ENCODE peak calls at places on chromosomes 2 and 18, in eight cellular contexts. One of them, this sample, is unnamed.

GRCh38 chr2:210086292-210086691 is 83.9 kb downstream of the RPE start:
- DNase-seq in AG09319: no peak
- DNase-seq in PC-9: no peak
- DNase-seq in HFF-Myc: no peak
- DNase-seq in MCF 10A: peak; percentile 28
- DNase-seq in AG10803: peak; percentile 12
- DNase-seq in AG09309: no peak
- DNase-seq in transverse colon: no peak
- DNase-seq in this sample: no peak

GRCh38 chr2:171547256-171547655 is 25.0 kb downstream of the CYBRD1 start:
- DNase-seq in AG09319: no peak
- DNase-seq in PC-9: no peak
- DNase-seq in HFF-Myc: no peak
- DNase-seq in MCF 10A: no peak
- DNase-seq in AG10803: no peak
- DNase-seq in AG09309: no peak
- DNase-seq in transverse colon: no peak
- DNase-seq in this sample: no peak

GRCh38 chr18:58567453-58568196 is 61.3 kb downstream of the ALPK2 start:
- DNase-seq in AG09319: peak; percentile 93
- DNase-seq in PC-9: no peak
- DNase-seq in HFF-Myc: peak; percentile 98
- DNase-seq in MCF 10A: peak; percentile 96
- DNase-seq in AG10803: peak; percentile 97
- DNase-seq in AG09309: peak; percentile 92
- DNase-seq in transverse colon: no peak
- DNase-seq in this sample: no peak

GRCh38 chr2:17401096-17401495 is 117.1 kb downstream of the RAD51AP2 start:
- DNase-seq in AG09319: no peak
- DNase-seq in PC-9: no peak
- DNase-seq in HFF-Myc: no peak
- DNase-seq in MCF 10A: no peak
- DNase-seq in AG10803: no peak
- DNase-seq in AG09309: no peak
- DNase-seq in transverse colon: no peak
- DNase-seq in this sample: no peak

GRCh38 chr2:141692829-141693228 is 438.0 kb downstream of the LRP1B start:
- DNase-seq in AG09319: no peak
- DNase-seq in PC-9: no peak
- DNase-seq in HFF-Myc: no peak
- DNase-seq in MCF 10A: no peak
- DNase-seq in AG10803: no peak
- DNase-seq in AG09309: no peak
- DNase-seq in transverse colon: no peak
- DNase-seq in this sample: no peak

GRCh38 chr2:25072606-25073005 is 30.7 kb downstream of the EFR3B start:
- DNase-seq in AG09319: no peak
- DNase-seq in PC-9: no peak
- DNase-seq in HFF-Myc: no peak
- DNase-seq in MCF 10A: no peak
- DNase-seq in AG10803: no peak
- DNase-seq in AG09309: no peak
- DNase-seq in transverse colon: no peak
- DNase-seq in this sample: no peak

GRCh38 chr2:49021170-49021743 is 133.1 kb downstream of the FSHR start:
- DNase-seq in AG09319: no peak
- DNase-seq in PC-9: no peak
- DNase-seq in HFF-Myc: no peak
- DNase-seq in MCF 10A: no peak
- DNase-seq in AG10803: no peak
- DNase-seq in AG09309: no peak
- DNase-seq in transverse colon: no peak
- DNase-seq in this sample: no peak

GRCh38 chr2:99637157-99637697 is 147.4 kb upstream of the REV1 start:
- DNase-seq in AG09319: no peak
- DNase-seq in PC-9: no peak
- DNase-seq in HFF-Myc: no peak
- DNase-seq in MCF 10A: no peak
- DNase-seq in AG10803: no peak
- DNase-seq in AG09309: no peak
- DNase-seq in transverse colon: no peak
- DNase-seq in this sample: no peak

GRCh38 chr2:23460228-23460627 is 75.2 kb downstream of the KLHL29 start:
- DNase-seq in AG09319: no peak
- DNase-seq in PC-9: no peak
- DNase-seq in HFF-Myc: no peak
- DNase-seq in MCF 10A: peak; percentile 50
- DNase-seq in AG10803: peak; percentile 27
- DNase-seq in AG09309: no peak
- DNase-seq in transverse colon: no peak
- DNase-seq in this sample: no peak

GRCh38 chr18:21047116-21047515 is 64.5 kb downstream of the ROCK1 start:
- DNase-seq in AG09319: no peak
- DNase-seq in PC-9: no peak
- DNase-seq in HFF-Myc: no peak
- DNase-seq in MCF 10A: no peak
- DNase-seq in AG10803: no peak
- DNase-seq in AG09309: no peak
- DNase-seq in transverse colon: no peak
- DNase-seq in this sample: no peak

GRCh38 chr2:180336550-180336949 is 329.5 kb upstream of the CWC22 start:
- DNase-seq in AG09319: no peak
- DNase-seq in PC-9: no peak
- DNase-seq in HFF-Myc: no peak
- DNase-seq in MCF 10A: no peak
- DNase-seq in AG10803: no peak
- DNase-seq in AG09309: no peak
- DNase-seq in transverse colon: no peak
- DNase-seq in this sample: no peak

GRCh38 chr2:233435436-233436190 is 81.3 kb downstream of the DGKD start:
- DNase-seq in AG09319: no peak
- DNase-seq in PC-9: no peak
- DNase-seq in HFF-Myc: no peak
- DNase-seq in MCF 10A: no peak
- DNase-seq in AG10803: no peak
- DNase-seq in AG09309: no peak
- DNase-seq in transverse colon: no peak
- DNase-seq in this sample: peak; percentile 8

GRCh38 chr18:75462178-75462832 is 34.8 kb upstream of the SMIM21 start:
- DNase-seq in AG09319: no peak
- DNase-seq in PC-9: no peak
- DNase-seq in HFF-Myc: no peak
- DNase-seq in MCF 10A: no peak
- DNase-seq in AG10803: no peak
- DNase-seq in AG09309: no peak
- DNase-seq in transverse colon: no peak
- DNase-seq in this sample: no peak

GRCh38 chr2:75481041-75481836 is 79.5 kb downstream of the EVA1A start:
- DNase-seq in AG09319: no peak
- DNase-seq in PC-9: no peak
- DNase-seq in HFF-Myc: peak; percentile 44
- DNase-seq in MCF 10A: peak; percentile 18
- DNase-seq in AG10803: peak; percentile 53
- DNase-seq in AG09309: no peak
- DNase-seq in transverse colon: no peak
- DNase-seq in this sample: no peak
- TF ChIP-seq CTCF in AG09319: peak; percentile 45
- TF ChIP-seq CTCF in PC-9: peak; percentile 54
- TF ChIP-seq CTCF in HFF-Myc: peak; percentile 54
- TF ChIP-seq CTCF in MCF 10A: no peak
- TF ChIP-seq CTCF in AG10803: peak; percentile 54
- TF ChIP-seq CTCF in AG09309: peak; percentile 57
- TF ChIP-seq CTCF in transverse colon: no peak
- TF ChIP-seq CTCF in this sample: no peak

DNA sequence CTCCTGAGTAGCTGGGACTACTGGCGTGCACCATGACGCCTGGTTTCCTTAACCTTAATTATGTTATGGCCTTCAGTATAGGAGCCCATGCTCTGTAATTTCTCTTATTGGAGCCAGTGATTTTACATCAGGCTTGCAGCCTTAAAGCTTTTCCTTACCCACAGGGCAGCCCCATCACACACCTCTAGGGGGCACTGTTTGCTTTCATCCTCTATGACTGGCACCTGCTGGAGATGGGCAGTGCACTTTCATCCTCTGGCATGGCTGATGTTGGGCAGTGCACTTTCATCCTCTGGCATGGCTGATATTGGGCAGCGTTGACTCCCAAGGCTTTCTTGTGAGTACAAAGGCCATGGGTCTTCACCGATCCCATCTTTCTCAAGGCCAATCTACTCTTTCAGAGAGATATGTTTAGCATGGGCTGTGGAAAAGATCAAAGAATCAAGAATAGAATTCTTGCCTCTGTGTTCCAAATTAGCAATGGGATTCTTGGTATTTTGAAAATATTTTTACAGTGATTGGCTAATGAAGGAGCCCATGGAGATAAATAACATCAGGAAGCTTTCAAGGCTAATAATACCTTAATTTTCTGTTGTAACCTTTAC is 80.7 kb upstream of the MEX3C start:
- DNase-seq in AG09319: no peak
- DNase-seq in PC-9: peak; percentile 35
- DNase-seq in HFF-Myc: peak; percentile 7
- DNase-seq in MCF 10A: peak; percentile 87
- DNase-seq in AG10803: no peak
- DNase-seq in AG09309: no peak
- DNase-seq in transverse colon: peak; percentile 21
- DNase-seq in this sample: no peak
- TF ChIP-seq CTCF in AG09319: peak; percentile 14
- TF ChIP-seq CTCF in PC-9: peak; percentile 86
- TF ChIP-seq CTCF in HFF-Myc: peak; percentile 65
- TF ChIP-seq CTCF in MCF 10A: peak; percentile 87
- TF ChIP-seq CTCF in AG10803: peak; percentile 24
- TF ChIP-seq CTCF in AG09309: peak; percentile 24
- TF ChIP-seq CTCF in transverse colon: peak; percentile 14
- TF ChIP-seq CTCF in this sample: no peak

GRCh38 chr2:201675454-201675853 is 23.0 kb downstream of the MPP4 start:
- DNase-seq in AG09319: no peak
- DNase-seq in PC-9: no peak
- DNase-seq in HFF-Myc: no peak
- DNase-seq in MCF 10A: no peak
- DNase-seq in AG10803: no peak
- DNase-seq in AG09309: no peak
- DNase-seq in transverse colon: no peak
- DNase-seq in this sample: no peak

GRCh38 chr2:201669865-201670264 is 26.6 kb upstream of the TMEM237 start:
- DNase-seq in AG09319: no peak
- DNase-seq in PC-9: no peak
- DNase-seq in HFF-Myc: no peak
- DNase-seq in MCF 10A: no peak
- DNase-seq in AG10803: no peak
- DNase-seq in AG09309: no peak
- DNase-seq in transverse colon: no peak
- DNase-seq in this sample: no peak

GRCh38 chr2:201678442-201678841 is 20.0 kb downstream of the MPP4 start:
- DNase-seq in AG09319: no peak
- DNase-seq in PC-9: no peak
- DNase-seq in HFF-Myc: no peak
- DNase-seq in MCF 10A: no peak
- DNase-seq in AG10803: no peak
- DNase-seq in AG09309: no peak
- DNase-seq in transverse colon: no peak
- DNase-seq in this sample: no peak

GRCh38 chr2:201674794-201675193 is 23.6 kb downstream of the MPP4 start:
- DNase-seq in AG09319: no peak
- DNase-seq in PC-9: no peak
- DNase-seq in HFF-Myc: no peak
- DNase-seq in MCF 10A: no peak
- DNase-seq in AG10803: no peak
- DNase-seq in AG09309: no peak
- DNase-seq in transverse colon: no peak
- DNase-seq in this sample: no peak

DNA sequence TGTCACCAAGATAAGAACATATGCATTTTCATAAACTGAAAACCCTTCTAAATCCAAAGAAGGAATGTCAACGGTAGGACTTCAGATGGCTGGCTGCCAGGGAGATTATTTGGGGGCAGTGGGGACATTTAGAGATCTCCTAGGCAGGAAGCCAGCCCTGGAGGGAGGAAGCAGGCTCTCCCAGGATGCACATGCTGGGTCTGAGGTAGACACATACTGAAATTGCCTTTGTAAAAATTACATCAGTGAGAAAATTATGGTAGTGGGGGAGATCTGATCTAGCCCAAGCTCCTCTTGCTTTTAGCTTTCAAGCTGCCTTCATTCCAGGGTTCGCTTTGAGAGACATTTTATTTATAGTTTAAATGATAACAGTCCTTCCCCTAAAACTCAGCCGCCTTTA is 24.1 kb downstream of the MPP4 start:
- DNase-seq in AG09319: no peak
- DNase-seq in PC-9: no peak
- DNase-seq in HFF-Myc: no peak
- DNase-seq in MCF 10A: no peak
- DNase-seq in AG10803: no peak
- DNase-seq in AG09309: no peak
- DNase-seq in transverse colon: no peak
- DNase-seq in this sample: no peak
- TF ChIP-seq CTCF in AG09319: no peak
- TF ChIP-seq CTCF in PC-9: no peak
- TF ChIP-seq CTCF in HFF-Myc: no peak
- TF ChIP-seq CTCF in MCF 10A: no peak
- TF ChIP-seq CTCF in AG10803: no peak
- TF ChIP-seq CTCF in AG09309: no peak
- TF ChIP-seq CTCF in transverse colon: no peak
- TF ChIP-seq CTCF in this sample: no peak

DNA sequence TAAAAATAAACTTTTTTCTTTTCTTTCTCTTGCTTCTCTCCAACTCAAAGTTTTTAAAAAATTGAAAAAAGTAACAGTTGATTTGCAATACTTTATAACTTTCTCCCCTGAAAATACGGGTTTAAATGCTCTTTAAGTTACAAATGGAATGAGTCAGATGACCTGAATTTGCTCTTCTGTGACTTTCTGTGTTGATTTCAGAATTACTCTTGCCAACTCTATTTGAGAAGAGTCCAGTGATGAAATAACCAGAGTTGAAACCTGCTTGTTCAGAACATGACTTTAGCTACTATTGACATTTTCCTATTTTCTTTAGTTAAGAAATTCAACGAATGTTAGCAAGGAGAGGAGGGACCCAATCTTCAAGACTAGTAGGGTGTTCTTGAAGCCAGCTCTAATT is 146.1 kb upstream of the ZSWIM2 start:
- DNase-seq in AG09319: no peak
- DNase-seq in PC-9: no peak
- DNase-seq in HFF-Myc: no peak
- DNase-seq in MCF 10A: peak; percentile 57
- DNase-seq in AG10803: peak; percentile 22
- DNase-seq in AG09309: no peak
- DNase-seq in transverse colon: no peak
- DNase-seq in this sample: no peak
- TF ChIP-seq CTCF in AG09319: no peak
- TF ChIP-seq CTCF in PC-9: no peak
- TF ChIP-seq CTCF in HFF-Myc: no peak
- TF ChIP-seq CTCF in MCF 10A: no peak
- TF ChIP-seq CTCF in AG10803: no peak
- TF ChIP-seq CTCF in AG09309: no peak
- TF ChIP-seq CTCF in transverse colon: no peak
- TF ChIP-seq CTCF in this sample: no peak

DNA sequence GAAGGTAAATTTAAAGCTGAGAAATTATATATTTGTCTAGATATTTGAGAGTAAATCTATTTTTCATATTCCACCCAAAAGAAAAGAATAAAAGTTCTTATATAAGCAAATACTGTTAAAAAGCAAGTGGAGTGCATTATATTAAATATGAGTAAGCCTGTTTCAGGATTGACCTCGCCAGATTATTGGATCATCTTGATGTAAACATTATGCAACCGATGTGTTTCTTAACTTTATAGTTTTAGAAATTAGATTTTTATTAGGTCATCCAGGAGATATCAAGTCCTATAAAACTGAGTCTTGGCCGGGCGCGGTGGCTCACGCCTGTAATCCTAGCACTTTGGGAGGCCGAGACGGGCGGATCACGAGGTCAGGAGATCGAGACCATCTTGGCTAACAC is 100.3 kb upstream of the MSTN start:
- DNase-seq in AG09319: no peak
- DNase-seq in PC-9: no peak
- DNase-seq in HFF-Myc: no peak
- DNase-seq in MCF 10A: no peak
- DNase-seq in AG10803: no peak
- DNase-seq in AG09309: no peak
- DNase-seq in transverse colon: no peak
- DNase-seq in this sample: no peak
- TF ChIP-seq CTCF in AG09319: no peak
- TF ChIP-seq CTCF in PC-9: no peak
- TF ChIP-seq CTCF in HFF-Myc: no peak
- TF ChIP-seq CTCF in MCF 10A: no peak
- TF ChIP-seq CTCF in AG10803: no peak
- TF ChIP-seq CTCF in AG09309: no peak
- TF ChIP-seq CTCF in transverse colon: no peak
- TF ChIP-seq CTCF in this sample: no peak

This sample was measured in omental fat pad.